ENCODE peak calls at places on chromosomes 6 and 20, in eight cellular contexts. Q is CD8-positive, alpha-beta memory T cell; Z is A549; C is smooth muscle cell of the brain vasculature; O is SK-N-SH; T is NAMALWA; I is GM18507; E is EH. U is an unnamed sample.
A peak's percentile ranks its signal among the peaks of the same experiment; 100 is the strongest.

GRCh38 chr6:90123796-90124195 is 172.8 kb downstream of the BACH2 start:
- DNase-seq in O (no peak), E (peak; percentile 6), Q (no peak), Z (no peak), C (no peak), I (no peak), T (no peak), U (no peak)

GRCh38 chr20:19784511-19785172 is 26.6 kb downstream of the RIN2 start:
- DNase-seq in Z (peak; percentile 68), I (peak; percentile 12), C (peak; percentile 84), O (peak; percentile 69), T (peak; percentile 75), E (peak; percentile 84), Q (no peak), U (peak; percentile 42)

GRCh38 chr6:125986956-125987617 is 747 bp downstream of the TRMT11 start:
- DNase-seq in O (peak; percentile 9), Q (no peak), I (no peak), T (no peak), Z (peak; percentile 22), E (peak; percentile 19), C (no peak), U (no peak)

GRCh38 chr6:16244869-16245451 is 6.6 kb downstream of the GMPR start:
- DNase-seq in I (no peak), E (no peak), Q (no peak), Z (no peak), T (no peak), O (no peak), C (peak; percentile 64), U (no peak)

GRCh38 chr20:53402233-53403005 is 191.2 kb downstream of the ZNF217 start:
- DNase-seq in I (no peak), C (no peak), O (no peak), E (no peak), T (no peak), Q (peak; percentile 61), Z (no peak), U (no peak)

GRCh38 chr6:134619789-134620188 is 301.9 kb upstream of the SGK1 start:
- DNase-seq in T (no peak), O (no peak), C (peak; percentile 44), I (no peak), Z (no peak), E (peak; percentile 77), Q (no peak), U (no peak)

GRCh38 chr6:81171991-81172740 is 580.3 kb downstream of the TENT5A start:
- DNase-seq in T (no peak), Z (no peak), I (no peak), O (no peak), Q (no peak), C (peak; percentile 36), E (peak; percentile 82), U (peak; percentile 3)

GRCh38 chr6:149864578-149865535 is 698 bp upstream of the LRP11 start:
- DNase-seq in T (peak; percentile 87), Z (peak; percentile 52), I (peak; percentile 9), Q (peak; percentile 46), E (peak; percentile 78), C (no peak), O (peak; percentile 71), U (peak; percentile 42)

GRCh38 chr6:5772634-5773230 is 234.0 kb downstream of the NRN1 start:
- DNase-seq in T (no peak), I (no peak), Z (no peak), O (no peak), C (no peak), E (no peak), Q (no peak), U (no peak)

GRCh38 chr6:119158057-119158848 is 79.8 kb upstream of the FAM184A start:
- DNase-seq in Z (no peak), E (peak; percentile 15), C (no peak), I (no peak), T (no peak), O (no peak), Q (no peak), U (no peak)

GRCh38 chr6:127538750-127539264 is 19.7 kb upstream of the MTCL3 start:
- DNase-seq in C (no peak), E (no peak), Z (no peak), I (no peak), Q (no peak), O (no peak), T (no peak), U (no peak)

GRCh38 chr6:68990313-68990712 is 355.2 kb downstream of the ADGRB3 start:
- DNase-seq in I (no peak), O (no peak), Q (no peak), C (no peak), E (no peak), T (no peak), Z (no peak), U (no peak)

GRCh38 chr20:2890743-2891142 is 17.5 kb downstream of the PTPRA start:
- DNase-seq in O (no peak), Q (no peak), Z (no peak), E (peak; percentile 79), T (no peak), I (no peak), C (no peak), U (no peak)

U was measured in BE2C.